ENCODE peak calls at places on chromosomes 13 and 19, in eight cellular contexts. Z is fibroblast of lung, S is mammary epithelial cell, D is H9, X is GM23338, H is SK-N-SH, B is GM23248, I is MM.1S. U is an unnamed sample. For H4K20me1, the result is how much of the 10 kb centered on the place peaks cover.

GRCh38 chr19:38266981-38267597 is 2.7 kb downstream of the SPINT2 start:
- DNase-seq in Z (peak), D (no peak), S (peak), I (no peak), X (no peak), B (peak), H (no peak), U (no peak)

GRCh38 chr19:709965-710714 is 1.4 kb downstream of the PALM start:
- DNase-seq in D (no peak), I (no peak), B (no peak), S (no peak), X (no peak), H (peak), Z (no peak), U (no peak)

GRCh38 chr13:100396771-100397170 is 191.8 kb downstream of the GGACT start:
- DNase-seq in D (peak), Z (no peak), B (no peak), S (no peak), H (no peak), X (peak), I (no peak), U (no peak)

GRCh38 chr13:73224708-73225107 is 165.9 kb downstream of the KLF5 start:
- DNase-seq in X (no peak), B (peak), S (peak), D (no peak), I (no peak), H (no peak), Z (peak), U (no peak)

GRCh38 chr19:29524201-29524911 is 1.4 kb upstream of the VSTM2B start:
- DNase-seq in D (peak), Z (no peak), B (peak), I (no peak), H (no peak), X (peak), S (peak), U (no peak)

GRCh38 chr19:14413765-14414171 is 5.4 kb downstream of the DDX39A start:
- DNase-seq in B (peak), S (no peak), Z (peak), I (no peak), D (no peak), H (peak), X (no peak), U (no peak)

GRCh38 chr19:29264897-29265296 is 51.9 kb upstream of the UQCRFS1 start:
- DNase-seq in B (no peak), Z (no peak), I (no peak), S (no peak), D (no peak), H (no peak), X (no peak), U (no peak)

GRCh38 chr19:18840288-18841260 is 8.8 kb downstream of the UPF1 start:
- DNase-seq in X (no peak), Z (no peak), S (no peak), I (no peak), H (peak), D (no peak), B (no peak), U (no peak)

GRCh38 chr19:11420429-11420893 is 1.3 kb upstream of the RGL3 start:
- DNase-seq in D (no peak), X (peak), B (peak), I (no peak), Z (no peak), H (no peak), S (no peak), U (no peak)

GRCh38 chr19:17244618-17245534 is 843 bp downstream of the NR2F6 start:
- DNase-seq in X (peak), S (no peak), I (no peak), B (peak), Z (no peak), H (peak), D (no peak), U (peak)

GRCh38 chr19:46601318-46602224 is at the start of gene CALM3:
- DNase-seq in H (peak), X (peak), B (no peak), I (no peak), S (no peak), D (no peak), Z (no peak), U (peak)

DNA sequence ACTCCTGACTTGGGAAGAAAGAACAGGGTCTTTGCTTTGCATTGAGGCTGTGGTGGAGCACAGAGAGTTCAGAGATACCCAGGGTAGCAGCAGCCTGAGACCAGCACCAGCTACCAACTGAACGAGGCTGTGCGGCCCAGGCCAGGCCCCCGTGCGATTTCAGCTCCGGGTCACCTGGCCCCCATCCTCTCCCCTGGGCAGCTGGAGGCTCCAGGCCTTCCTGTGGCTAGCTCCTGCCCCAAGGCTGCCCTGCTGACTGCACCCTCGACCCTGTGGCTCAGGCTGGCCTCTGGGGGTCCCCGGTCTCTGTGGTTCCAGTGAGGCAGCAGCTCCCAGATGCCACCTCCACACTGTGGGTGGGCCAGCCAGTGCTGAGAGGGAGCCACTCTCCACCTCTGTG is 52.8 kb downstream of the MCF2L start:
- DNase-seq in I (no peak), Z (no peak), S (no peak), H (no peak), X (no peak), D (no peak), B (no peak), U (no peak)
- H2AFZ ChIP-seq in I (no peak), Z (no peak), S (no peak), H (no peak), X (no peak), D (no peak), B (no peak), U (no peak)

GRCh38 chr19:8393871-8394250 is 3.7 kb downstream of the RAB11B start:
- DNase-seq in Z (no peak), X (no peak), B (no peak), I (no peak), D (no peak), S (no peak), H (no peak), U (no peak)

GRCh38 chr19:8396563-8397203 is 6.5 kb downstream of the RAB11B start:
- DNase-seq in H (peak), D (peak), Z (peak), X (peak), B (peak), I (peak), S (peak), U (peak)

GRCh38 chr19:8397291-8397690 is 7.1 kb downstream of the RAB11B start:
- DNase-seq in H (peak), D (no peak), Z (no peak), S (peak), I (no peak), X (no peak), B (no peak), U (no peak)

GRCh38 chr19:8396185-8396562 is 6.0 kb downstream of the RAB11B start:
- DNase-seq in H (peak), D (no peak), Z (no peak), B (no peak), I (no peak), S (no peak), X (no peak), U (no peak)

GRCh38 chr19:8395621-8396082 is 5.5 kb downstream of the RAB11B start:
- DNase-seq in B (no peak), X (no peak), H (no peak), D (peak), I (no peak), Z (no peak), S (no peak), U (no peak)
- H4K20me1 ChIP-seq in B (under half), X (under half), H (half or more), D (under half), I (under half), Z (under half), S (under half), U (under half)

DNA sequence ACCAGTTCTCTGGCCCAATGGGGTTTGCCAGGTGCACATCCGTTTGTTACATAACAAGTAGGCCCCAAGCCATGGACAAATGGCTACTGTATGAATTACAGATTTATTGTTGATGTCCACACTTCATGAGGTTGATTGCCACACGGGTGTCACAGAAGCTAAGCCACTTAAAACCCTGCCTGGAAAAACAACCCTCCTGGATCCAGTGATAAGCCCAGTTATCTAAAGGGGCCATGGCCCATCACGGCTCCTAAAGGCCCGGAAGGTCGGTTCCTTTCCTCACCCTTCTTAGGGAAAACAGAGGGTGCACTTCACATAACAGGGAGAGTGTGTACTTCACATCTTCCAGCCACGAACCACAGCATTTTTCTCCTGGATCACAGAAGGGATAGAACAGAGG is 4.1 kb downstream of the TMEM272 start:
- DNase-seq in Z (no peak), S (no peak), X (no peak), B (no peak), D (peak), I (no peak), H (no peak), U (no peak)
- H2AFZ ChIP-seq in Z (no peak), S (no peak), X (no peak), B (no peak), D (no peak), I (no peak), H (no peak), U (no peak)

GRCh38 chr19:35740108-35740422 is 2.2 kb downstream of the IGFLR1 start:
- DNase-seq in X (no peak), Z (no peak), D (no peak), S (no peak), I (no peak), B (no peak), H (no peak), U (no peak)
- H4K20me1 ChIP-seq in X (under half), Z (under half), D (under half), S (under half), I (under half), B (under half), H (under half), U (under half)

DNA sequence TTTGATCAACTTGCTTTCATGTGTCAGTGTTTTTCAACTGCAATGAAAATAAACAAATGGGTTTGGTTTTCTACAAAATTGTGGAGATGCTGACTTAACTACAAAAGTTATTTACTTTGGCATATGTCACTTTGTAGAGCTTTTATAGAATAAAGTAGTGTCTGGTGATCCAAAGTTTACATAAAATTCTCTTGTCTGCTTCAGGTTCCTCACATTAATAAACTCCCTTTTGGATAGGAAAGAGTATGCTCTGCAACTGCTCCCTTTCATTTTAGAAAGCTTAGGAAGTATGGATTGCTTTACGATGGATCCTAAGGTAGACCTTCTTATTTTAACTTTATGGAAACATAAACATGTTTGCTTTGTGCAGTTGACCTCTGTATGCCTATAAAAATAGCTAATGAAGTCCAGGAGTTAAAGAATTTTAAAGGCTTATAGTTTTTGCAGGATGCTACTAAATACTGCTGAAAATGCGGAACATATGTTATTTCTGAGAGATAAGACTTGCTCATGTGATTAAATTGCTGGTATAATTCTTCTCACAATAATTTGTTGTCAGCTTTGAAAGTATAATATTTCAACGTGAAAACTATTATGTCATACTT is 815.8 kb downstream of the PCDH9 start:
- DNase-seq in H (no peak), D (no peak), Z (no peak), B (no peak), X (no peak), I (no peak), S (no peak), U (no peak)
- H2AFZ ChIP-seq in H (peak), D (no peak), Z (no peak), B (no peak), X (no peak), I (no peak), S (no peak), U (no peak)

DNA sequence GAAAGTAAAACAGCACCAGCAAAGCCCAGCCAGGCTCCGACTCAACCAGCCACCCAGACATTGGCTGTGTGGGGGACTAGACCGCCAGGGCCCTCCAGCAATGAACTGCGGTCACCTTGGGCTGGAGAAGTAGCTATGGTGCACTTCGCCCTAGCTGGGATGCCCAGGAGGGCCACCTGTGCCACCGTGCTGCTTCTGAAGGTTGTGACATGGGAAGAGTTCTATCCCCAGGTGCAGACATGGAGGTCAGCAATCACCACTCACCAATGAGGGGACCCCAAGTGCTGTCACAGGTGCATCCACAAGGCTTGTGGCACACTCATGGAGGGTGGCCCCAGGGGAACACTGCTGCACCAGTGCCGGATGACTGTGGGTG is 73.4 kb downstream of the CEBPG start:
- DNase-seq in H (no peak), I (no peak), B (no peak), X (no peak), Z (no peak), D (no peak), S (no peak), U (no peak)
- H4K20me1 ChIP-seq in H (under half), I (under half), B (under half), X (under half), Z (under half), D (under half), S (under half), U (under half)